ENCODE peak calls at places on chromosomes 4 and X, in eight cellular contexts. G, X, O, Q, Y, S, R and P are unnamed samples.

GRCh38 chr4:63464393-63464792 is 944.9 kb downstream of the TECRL start:
- DNase-seq in G (no peak), X (peak), O (no peak), Q (no peak), Y (no peak), S (no peak), R (no peak), P (no peak)

GRCh38 chrX:154445776-154446175 is 1.8 kb downstream of the FAM50A start:
- DNase-seq in G (no peak), X (no peak), O (no peak), Q (no peak), Y (no peak), S (no peak), R (no peak), P (no peak)

GRCh38 chr4:155900402-155900801 is 3.1 kb upstream of the TDO2 start:
- DNase-seq in G (peak), X (no peak), O (no peak), Q (no peak), Y (no peak), S (peak), R (peak), P (peak)

GRCh38 chr4:139986621-139987510 is 167.1 kb downstream of the MAML3 start:
- DNase-seq in G (no peak), X (no peak), O (no peak), Q (peak), Y (no peak), S (peak), R (no peak), P (peak)

GRCh38 chr4:13912966-13913365 is 285.4 kb upstream of the BOD1L1 start:
- DNase-seq in G (no peak), X (no peak), O (no peak), Q (no peak), Y (no peak), S (peak), R (no peak), P (no peak)

GRCh38 chr4:86653237-86653865 is 59.2 kb downstream of the PTPN13 start:
- DNase-seq in G (peak), X (no peak), O (peak), Q (peak), Y (peak), S (no peak), R (peak), P (no peak)

GRCh38 chr4:45350438-45350837 is 624.1 kb upstream of the GNPDA2 start:
- DNase-seq in G (peak), X (no peak), O (no peak), Q (no peak), Y (peak), S (no peak), R (peak), P (peak)

GRCh38 chr4:951186-951585 is 18.9 kb downstream of the TMEM175 start:
- DNase-seq in G (no peak), X (no peak), O (no peak), Q (no peak), Y (no peak), S (no peak), R (no peak), P (no peak)

GRCh38 chr4:138535316-138535715 is 293.2 kb upstream of the SLC7A11 start:
- DNase-seq in G (no peak), X (no peak), O (no peak), Q (no peak), Y (no peak), S (no peak), R (no peak), P (peak)

GRCh38 chrX:84223261-84223660 is 35.3 kb upstream of the RPS6KA6 start:
- DNase-seq in G (no peak), X (no peak), O (no peak), Q (peak), Y (no peak), S (no peak), R (no peak), P (no peak)
- H3K4me2 ChIP-seq in G (no peak), X (no peak), O (no peak), Q (no peak), Y (no peak), S (no peak), R (no peak), P (no peak)

GRCh38 chr4:40149960-40150385 is 46.9 kb upstream of the RHOH start:
- DNase-seq in G (peak), X (peak), O (peak), Q (peak), Y (peak), S (peak), R (peak), P (peak)
- H3K4me2 ChIP-seq in G (no peak), X (no peak), O (no peak), Q (no peak), Y (no peak), S (no peak), R (no peak), P (no peak)

DNA sequence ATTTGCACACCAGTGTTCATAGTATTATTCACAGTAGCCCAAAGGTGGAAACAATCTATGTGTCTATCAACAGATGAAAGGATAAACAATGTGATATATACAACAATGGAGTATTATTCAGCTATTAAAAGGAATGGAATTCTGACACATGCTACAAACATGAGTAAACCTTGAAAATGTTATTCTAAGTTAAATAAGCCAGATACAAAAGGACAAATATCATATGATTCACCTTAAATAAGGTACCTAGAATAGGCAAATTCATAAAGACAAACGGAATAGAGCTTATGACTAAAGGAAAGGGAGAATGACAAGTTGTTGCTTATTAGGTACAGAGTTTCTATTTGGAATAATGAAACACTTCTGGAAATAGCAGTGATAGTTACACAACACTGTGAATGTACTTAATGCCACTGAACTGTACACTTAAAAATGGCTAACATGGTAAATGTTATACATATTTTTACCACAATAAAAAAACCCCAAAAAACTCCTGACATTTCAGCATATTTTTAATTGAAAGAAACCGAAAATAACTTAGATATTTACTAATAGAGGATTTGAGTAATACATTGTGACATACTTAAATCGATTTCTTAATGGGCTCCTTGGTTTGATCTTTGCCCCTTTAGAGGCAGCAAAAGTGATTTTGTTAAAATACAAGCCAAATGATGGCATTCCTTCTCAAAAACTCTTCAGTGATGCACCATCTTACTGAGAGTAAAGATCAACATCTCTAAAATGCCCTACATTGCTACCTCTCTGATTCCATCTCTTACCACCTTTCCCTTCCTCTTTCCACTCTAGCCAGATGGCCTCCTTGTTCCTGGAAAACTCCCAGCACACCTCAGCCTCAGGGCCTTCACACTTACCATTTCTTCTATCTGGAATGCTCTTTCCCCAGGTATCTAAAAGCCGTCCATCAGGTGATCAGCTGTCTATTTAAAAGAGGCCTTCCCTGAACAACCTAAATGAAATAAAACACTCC is 8.6 kb upstream of the CYP2U1 start:
- DNase-seq in G (peak), X (no peak), O (no peak), Q (no peak), Y (no peak), S (no peak), R (no peak), P (no peak)
- H3K4me2 ChIP-seq in G (no peak), X (no peak), O (no peak), Q (no peak), Y (no peak), S (no peak), R (no peak), P (no peak)

DNA sequence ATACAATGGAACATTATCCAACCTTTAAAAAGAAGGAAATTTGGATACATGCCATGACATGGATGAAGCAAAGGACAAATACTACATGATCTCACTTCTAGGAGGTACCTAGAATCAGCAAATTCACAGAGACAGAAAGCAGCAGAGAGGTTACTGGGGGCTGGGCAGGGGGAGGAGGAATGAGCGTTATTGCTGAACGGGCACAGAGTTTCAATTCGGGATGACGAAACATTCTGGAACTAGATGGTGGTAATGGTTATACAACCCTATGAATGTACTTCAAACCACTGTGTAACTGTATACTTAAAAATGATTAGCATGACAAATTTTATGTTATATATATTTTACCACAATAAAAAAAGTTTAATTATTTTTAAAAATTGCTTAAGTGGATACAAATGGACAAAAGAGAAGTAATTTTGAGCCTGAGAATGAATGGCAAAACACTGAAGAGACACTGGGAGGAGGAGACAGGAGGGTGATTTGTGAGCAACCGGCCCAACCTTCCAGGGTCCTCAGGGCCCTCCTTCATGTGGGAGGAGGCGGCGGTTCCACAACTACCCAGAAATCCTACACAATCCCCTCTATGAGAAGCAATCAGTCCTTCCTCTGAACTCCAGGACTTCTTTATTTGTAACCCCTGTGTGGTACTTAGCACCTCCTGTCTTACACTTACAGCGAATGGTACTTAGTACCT is 14.1 kb downstream of the ACSL1 start:
- DNase-seq in G (no peak), X (no peak), O (no peak), Q (no peak), Y (no peak), S (no peak), R (no peak), P (no peak)
- H3K4me2 ChIP-seq in G (peak), X (no peak), O (no peak), Q (no peak), Y (no peak), S (no peak), R (no peak), P (no peak)

DNA sequence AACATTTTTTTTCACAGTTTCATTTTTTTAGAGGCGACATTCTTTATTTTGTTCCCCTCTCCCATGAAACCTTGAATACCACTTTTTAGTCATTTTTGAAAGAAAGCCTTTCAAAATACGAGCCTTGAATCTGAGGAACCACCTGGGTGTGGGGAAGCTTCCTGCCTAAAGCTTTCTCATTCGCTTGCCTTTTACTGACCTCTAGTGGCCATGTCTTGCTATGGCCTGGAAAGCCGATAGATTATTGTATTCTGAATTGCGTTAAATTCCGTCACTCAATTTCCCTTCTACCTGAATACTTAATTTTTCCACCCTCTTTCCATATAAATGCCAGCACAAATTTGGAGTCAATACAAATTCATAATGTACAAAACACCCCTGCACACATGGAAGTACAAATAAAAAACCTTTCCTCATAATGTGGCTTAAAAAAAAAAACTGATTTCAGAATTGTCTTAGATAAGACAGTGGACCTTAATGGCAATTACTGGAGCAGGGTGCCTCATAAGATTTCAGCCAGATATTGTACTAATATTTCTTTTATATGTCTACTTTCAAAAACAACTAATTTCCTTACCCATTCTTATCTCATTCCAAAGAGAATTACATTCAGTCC is 217.9 kb downstream of the CENPC start:
- DNase-seq in G (peak), X (peak), O (peak), Q (peak), Y (peak), S (peak), R (peak), P (peak)
- H3K4me2 ChIP-seq in G (peak), X (no peak), O (no peak), Q (no peak), Y (no peak), S (no peak), R (no peak), P (no peak)

GRCh38 chr4:81647388-81647787 is 175.7 kb upstream of the RASGEF1B start:
- DNase-seq in G (no peak), X (peak), O (no peak), Q (no peak), Y (no peak), S (no peak), R (peak), P (no peak)

GRCh38 chr4:81648576-81649272 is 177.0 kb upstream of the RASGEF1B start:
- DNase-seq in G (no peak), X (no peak), O (no peak), Q (no peak), Y (no peak), S (no peak), R (no peak), P (no peak)

GRCh38 chr4:81651500-81651899 is 179.8 kb upstream of the RASGEF1B start:
- DNase-seq in G (no peak), X (no peak), O (no peak), Q (no peak), Y (no peak), S (no peak), R (no peak), P (peak)

GRCh38 chr4:81652069-81652478 is 180.4 kb upstream of the RASGEF1B start:
- DNase-seq in G (no peak), X (no peak), O (no peak), Q (no peak), Y (no peak), S (no peak), R (no peak), P (no peak)

GRCh38 chr4:81650871-81651270 is 179.2 kb upstream of the RASGEF1B start:
- DNase-seq in G (no peak), X (no peak), O (no peak), Q (no peak), Y (no peak), S (no peak), R (peak), P (no peak)
- H3K4me2 ChIP-seq in G (no peak), X (no peak), O (no peak), Q (no peak), Y (no peak), S (no peak), R (no peak), P (no peak)

GRCh38 chr4:76610751-76611150 is 175.7 kb downstream of the SHROOM3 start:
- DNase-seq in G (no peak), X (no peak), O (no peak), Q (no peak), Y (no peak), S (no peak), R (peak), P (no peak)
- H3K4me2 ChIP-seq in G (no peak), X (no peak), O (no peak), Q (no peak), Y (no peak), S (peak), R (peak), P (no peak)

GRCh38 chr4:88878624-88879023 is 178.4 kb downstream of the FAM13A start:
- DNase-seq in G (no peak), X (no peak), O (no peak), Q (no peak), Y (no peak), S (no peak), R (no peak), P (no peak)
- H3K4me2 ChIP-seq in G (no peak), X (no peak), O (no peak), Q (no peak), Y (no peak), S (no peak), R (no peak), P (no peak)